ENCODE peak calls at places on chromosomes 4 and X, in five cellular contexts. Q is choroid plexus epithelial cell, I is HFF-Myc, C is fibroblast of lung, B is GM23248. T is an unnamed sample.

GRCh38 chr4:153573881-153574807 is 108.0 kb downstream of the TMEM131L start:
- DNase-seq in Q (peak), C (peak), I (peak), B (peak), T (peak)

GRCh38 chr4:14035076-14035475 is 407.6 kb upstream of the BOD1L1 start:
- DNase-seq in I (no peak), C (no peak), B (no peak), Q (no peak), T (no peak)

GRCh38 chrX:30733852-30734660 is 80.8 kb downstream of the GK start:
- DNase-seq in B (no peak), Q (no peak), I (no peak), C (no peak), T (no peak)

GRCh38 chr4:65538571-65538970 is 131.7 kb downstream of the EPHA5 start:
- DNase-seq in C (no peak), B (peak), I (no peak), Q (peak), T (no peak)

GRCh38 chr4:54063224-54063623 is 1.2 kb downstream of the CHIC2 start:
- DNase-seq in Q (peak), I (no peak), C (peak), B (peak), T (no peak)

GRCh38 chrX:2875136-2875481 is 46.4 kb downstream of the GYG2 start:
- DNase-seq in C (no peak), I (no peak), Q (no peak), B (no peak), T (no peak)

GRCh38 chr4:135124196-135124595 is 922.6 kb upstream of the PABPC4L start:
- DNase-seq in I (no peak), B (no peak), C (no peak), Q (no peak), T (no peak)

GRCh38 chrX:9955506-9955905 is 11.7 kb upstream of the CLDN34 start:
- DNase-seq in I (no peak), Q (peak), B (peak), C (peak), T (no peak)

GRCh38 chr4:41258783-41259182 is 2.1 kb downstream of the UCHL1 start:
- DNase-seq in C (peak), B (peak), I (peak), Q (peak), T (no peak)

GRCh38 chr4:30952526-30953219 is 232.5 kb downstream of the PCDH7 start:
- DNase-seq in Q (no peak), I (no peak), B (no peak), C (no peak), T (no peak)

GRCh38 chr4:8177544-8177943 is 18.9 kb upstream of the ABLIM2 start:
- DNase-seq in B (no peak), C (no peak), Q (peak), I (no peak), T (peak)

GRCh38 chrX:46811101-46811500 is 25.7 kb upstream of the RP2 start:
- DNase-seq in Q (no peak), C (no peak), I (no peak), B (peak), T (no peak)

GRCh38 chr4:152937535-152938236 is 1.6 kb downstream of the FHDC1 start:
- DNase-seq in B (peak), C (peak), I (no peak), Q (peak), T (peak)

GRCh38 chrX:80578518-80579105 is 158.4 kb downstream of the TENT5D start:
- DNase-seq in I (peak), C (peak), Q (peak), B (peak), T (no peak)

GRCh38 chr4:7191546-7192251 is 639 bp upstream of the SORCS2 start:
- DNase-seq in C (no peak), I (no peak), Q (no peak), B (no peak), T (no peak)

GRCh38 chr4:148254818-148255366 is 187.3 kb downstream of the NR3C2 start:
- DNase-seq in I (no peak), Q (no peak), B (no peak), C (no peak), T (no peak)

GRCh38 chrX:40644175-40644574 is 3.2 kb downstream of the CXorf38 start:
- DNase-seq in B (peak), C (peak), I (no peak), Q (peak), T (no peak)
- H3K4me3 ChIP-seq in B (peak), C (peak), I (peak), Q (peak), T (peak)

GRCh38 chr4:102493257-102493656 is 7.9 kb upstream of the NFKB1 start:
- DNase-seq in Q (no peak), B (no peak), I (no peak), C (no peak), T (no peak)
- H3K4me3 ChIP-seq in Q (no peak), B (no peak), I (no peak), C (no peak), T (no peak)

GRCh38 chr4:10018818-10019438 is 2.4 kb downstream of the SLC2A9 start:
- DNase-seq in C (peak), Q (peak), B (peak), I (peak), T (peak)
- H3K4me3 ChIP-seq in C (peak), Q (peak), B (peak), I (peak), T (peak)

GRCh38 chrX:15158350-15158735 is 111.5 kb downstream of the ASB9 start:
- DNase-seq in I (no peak), C (no peak), Q (no peak), B (no peak), T (no peak)
- H3K4me3 ChIP-seq in I (no peak), C (no peak), Q (no peak), B (no peak), T (no peak)

DNA sequence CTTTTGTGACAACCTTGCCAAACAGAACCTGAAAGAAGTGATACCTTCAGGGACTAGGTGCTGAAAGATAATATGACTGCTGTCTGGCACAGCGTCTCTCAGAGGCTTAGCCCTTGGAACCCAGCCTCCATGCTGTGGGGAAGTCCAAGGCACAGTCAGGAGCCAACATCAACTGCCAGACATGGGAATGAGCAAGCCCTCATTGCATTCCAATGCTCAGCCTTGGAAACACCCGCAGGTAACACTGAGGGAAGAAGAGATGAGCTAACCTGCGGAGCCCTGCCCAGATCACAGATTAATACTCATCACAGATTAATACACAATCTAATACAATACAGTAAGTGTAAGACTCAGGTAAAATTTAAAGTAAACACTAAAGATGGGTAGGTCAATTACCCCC is 31.5 kb downstream of the LDB2 start:
- DNase-seq in Q (no peak), B (no peak), I (no peak), C (no peak), T (no peak)
- H3K4me3 ChIP-seq in Q (no peak), B (no peak), I (no peak), C (no peak), T (no peak)